ENCODE peak calls at places on chromosomes 13 and 19, in six cellular contexts. P is BE2C, M is HFF-Myc, S is GM23338, Z is fibroblast of villous mesenchyme, J is brain microvascular endothelial cell. G is an unnamed sample.
A peak's percentile ranks its signal among the peaks of the same experiment; 100 is the strongest.

GRCh38 chr19:19064811-19065745 is 1.3 kb downstream of the SLC25A42 start:
- DNase-seq in P (no peak), M (no peak), S (peak; percentile 34), Z (peak; percentile 11), J (no peak), G (no peak)

GRCh38 chr19:34867631-34868030 is 59.1 kb upstream of the ZNF30 start:
- DNase-seq in M (no peak), P (no peak), S (no peak), J (no peak), Z (no peak), G (no peak)

GRCh38 chr13:99225078-99225477 is 24.4 kb downstream of the UBAC2 start:
- DNase-seq in M (no peak), J (no peak), P (no peak), Z (no peak), S (no peak), G (no peak)

GRCh38 chr19:18543814-18544475 is 572 bp upstream of the FKBP8 start:
- DNase-seq in Z (peak; percentile 76), M (no peak), S (peak; percentile 90), J (peak; percentile 62), P (peak; percentile 63), G (peak; percentile 70)

GRCh38 chr19:31285744-31286143 is 63.5 kb downstream of the TSHZ3 start:
- DNase-seq in S (no peak), P (no peak), M (no peak), Z (peak; percentile 62), J (peak; percentile 9), G (peak; percentile 13)

GRCh38 chr19:6828698-6829633 is 56.5 kb downstream of the VAV1 start:
- DNase-seq in P (peak; percentile 20), J (no peak), Z (no peak), S (peak; percentile 83), M (no peak), G (no peak)

GRCh38 chr19:35476149-35476548 is 14.1 kb downstream of the KRTDAP start:
- DNase-seq in S (peak; percentile 90), P (no peak), M (no peak), Z (no peak), J (no peak), G (peak; percentile 35)

GRCh38 chr13:36706755-36707154 is 32.9 kb downstream of the SERTM1 start:
- DNase-seq in P (no peak), M (no peak), J (peak; percentile 74), Z (no peak), S (no peak), G (no peak)

GRCh38 chr13:59680429-59681024 is 483.2 kb downstream of the DIAPH3 start:
- DNase-seq in M (no peak), J (no peak), Z (peak; percentile 30), P (no peak), S (peak; percentile 56), G (peak; percentile 35)

GRCh38 chr13:40113644-40114304 is 458.3 kb downstream of the COG6 start:
- DNase-seq in J (no peak), S (no peak), M (no peak), P (no peak), Z (peak; percentile 78), G (no peak)

GRCh38 chr13:40115456-40115855 is 460.0 kb downstream of the COG6 start:
- DNase-seq in J (peak; percentile 22), S (no peak), Z (peak; percentile 44), M (no peak), P (no peak), G (no peak)

GRCh38 chr13:40116008-40116407 is 460.5 kb downstream of the COG6 start:
- DNase-seq in P (no peak), S (peak; percentile 5), J (peak; percentile 96), M (no peak), Z (peak; percentile 96), G (no peak)

GRCh38 chr13:40118337-40118736 is 462.9 kb downstream of the COG6 start:
- DNase-seq in S (no peak), P (no peak), J (no peak), M (no peak), Z (no peak), G (no peak)

GRCh38 chr13:40114305-40114896 is 458.9 kb downstream of the COG6 start:
- DNase-seq in J (no peak), M (no peak), Z (no peak), S (no peak), P (no peak), G (no peak)
- H3K4me3 ChIP-seq in J (no peak overlapping the region), M (no peak overlapping the region), Z (no peak overlapping the region), S (no peak overlapping the region), P (no peak overlapping the region), G (no peak overlapping the region)

DNA sequence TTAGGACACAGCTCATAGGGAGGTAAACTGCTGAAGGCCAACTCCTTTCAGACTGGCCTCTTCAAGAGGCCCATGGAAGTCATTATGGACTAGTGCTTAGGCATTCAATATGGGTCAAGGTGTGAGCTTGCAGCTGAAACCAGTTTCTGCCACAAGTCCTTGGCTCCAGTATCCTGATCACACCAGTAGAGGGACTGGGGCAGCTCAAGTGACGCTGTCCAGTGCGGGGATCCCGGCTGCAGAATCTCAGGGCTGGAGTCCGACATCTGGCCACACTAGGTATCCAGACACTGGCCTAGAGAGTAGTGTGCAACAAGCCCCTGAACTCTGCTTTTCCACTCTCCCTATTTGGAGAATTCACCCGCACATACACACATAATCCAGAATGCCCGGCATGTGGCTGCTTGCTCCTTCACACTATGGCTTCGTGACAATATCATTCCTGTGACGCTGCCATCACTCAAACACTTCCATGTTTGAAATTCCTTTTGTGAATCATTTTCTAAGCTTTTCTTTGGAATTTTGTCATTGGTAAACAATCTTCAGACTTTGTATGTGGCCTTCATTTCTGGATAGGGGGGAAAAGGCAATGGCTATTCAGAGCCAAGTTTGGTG is 425.1 kb downstream of the EFNB2 start:
- DNase-seq in Z (no peak), P (peak; percentile 24), S (no peak), J (no peak), M (no peak), G (peak; percentile 28)
- TF ChIP-seq CTCF in Z (no peak), P (peak; percentile 29), S (peak; percentile 15), J (peak; percentile 20), M (no peak), G (peak; percentile 22)

DNA sequence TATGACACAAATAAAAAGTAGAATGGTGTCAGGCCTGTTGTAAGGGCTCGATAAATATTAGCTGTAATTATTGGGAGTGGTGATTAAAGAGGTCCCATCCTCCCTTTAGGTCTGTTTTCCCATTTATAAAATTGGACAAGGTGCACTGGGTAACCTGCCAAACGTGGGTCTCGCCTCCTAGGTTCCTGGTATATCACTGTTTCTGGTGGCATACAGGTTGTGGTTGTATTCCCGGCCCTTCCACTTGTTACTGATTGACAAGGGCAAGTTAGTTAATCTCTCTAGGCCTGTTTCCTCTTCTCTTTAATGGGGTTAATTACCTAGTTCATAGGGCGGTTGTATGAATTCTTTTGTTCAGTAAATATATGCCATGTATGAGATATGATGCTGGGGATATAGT is 1.5 kb downstream of the PPP2R1A start:
- DNase-seq in S (no peak), P (no peak), Z (no peak), J (no peak), M (no peak), G (no peak)
- H3K4me3 ChIP-seq in S (peak overlapping the region; percentile 63), P (peak overlapping the region; percentile 97), Z (peak overlapping the region; percentile 94), J (peak overlapping the region; percentile 92), M (peak overlapping the region; percentile 87), G (peak overlapping the region; percentile 84)

GRCh38 chr19:14059652-14060155 is 2.2 kb downstream of the PALM3 start:
- DNase-seq in S (no peak), M (no peak), Z (no peak), J (no peak), P (no peak), G (peak; percentile 28)

GRCh38 chr19:14056741-14057356 is 5.0 kb downstream of the PALM3 start:
- DNase-seq in P (no peak), M (no peak), S (peak; percentile 43), Z (no peak), J (no peak), G (no peak)

GRCh38 chr19:14061081-14061749 is 661 bp downstream of the PALM3 start:
- DNase-seq in S (no peak), Z (no peak), J (no peak), P (no peak), M (no peak), G (no peak)

GRCh38 chr19:14058182-14059092 is 3.4 kb downstream of the PALM3 start:
- DNase-seq in J (no peak), Z (no peak), S (no peak), M (no peak), P (no peak), G (no peak)

DNA sequence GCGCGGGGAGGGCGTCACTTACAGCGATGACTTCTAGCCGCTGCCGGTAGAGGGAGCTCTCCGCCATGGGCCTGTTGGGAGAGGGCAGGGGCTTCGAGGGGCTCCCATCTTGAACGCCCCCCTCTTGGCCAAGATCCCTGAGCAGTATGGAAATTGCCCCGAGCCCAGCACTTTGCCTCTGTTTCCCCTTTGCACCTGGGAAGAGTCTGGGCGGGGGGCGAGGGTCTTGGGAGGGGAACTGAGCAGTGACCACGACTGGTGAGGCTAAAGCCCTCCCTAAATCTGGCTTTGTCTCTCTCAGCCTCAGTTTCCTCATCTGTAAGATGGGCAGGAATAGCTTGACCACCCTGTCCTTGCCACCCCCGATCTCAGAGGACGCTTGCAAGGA is 2.8 kb downstream of the PALM3 start:
- DNase-seq in S (peak; percentile 83), M (no peak), Z (no peak), P (no peak), J (no peak), G (peak; percentile 56)
- TF ChIP-seq CTCF in S (peak; percentile 75), M (peak; percentile 82), Z (peak; percentile 67), P (peak; percentile 63), J (peak; percentile 88), G (peak; percentile 70)

GRCh38 chr19:55283548-55284393 is at the start of gene BRSK1:
- DNase-seq in M (no peak), S (peak; percentile 95), Z (peak; percentile 43), P (peak; percentile 85), J (peak; percentile 40), G (peak; percentile 92)
- H3K4me3 ChIP-seq in M (peak within 1 kb of the TSS; percentile 34), S (peak within 1 kb of the TSS; percentile 56), Z (peak within 1 kb of the TSS; percentile 45), P (peak within 1 kb of the TSS; percentile 58), J (peak within 1 kb of the TSS; percentile 45), G (peak within 1 kb of the TSS; percentile 98)

DNA sequence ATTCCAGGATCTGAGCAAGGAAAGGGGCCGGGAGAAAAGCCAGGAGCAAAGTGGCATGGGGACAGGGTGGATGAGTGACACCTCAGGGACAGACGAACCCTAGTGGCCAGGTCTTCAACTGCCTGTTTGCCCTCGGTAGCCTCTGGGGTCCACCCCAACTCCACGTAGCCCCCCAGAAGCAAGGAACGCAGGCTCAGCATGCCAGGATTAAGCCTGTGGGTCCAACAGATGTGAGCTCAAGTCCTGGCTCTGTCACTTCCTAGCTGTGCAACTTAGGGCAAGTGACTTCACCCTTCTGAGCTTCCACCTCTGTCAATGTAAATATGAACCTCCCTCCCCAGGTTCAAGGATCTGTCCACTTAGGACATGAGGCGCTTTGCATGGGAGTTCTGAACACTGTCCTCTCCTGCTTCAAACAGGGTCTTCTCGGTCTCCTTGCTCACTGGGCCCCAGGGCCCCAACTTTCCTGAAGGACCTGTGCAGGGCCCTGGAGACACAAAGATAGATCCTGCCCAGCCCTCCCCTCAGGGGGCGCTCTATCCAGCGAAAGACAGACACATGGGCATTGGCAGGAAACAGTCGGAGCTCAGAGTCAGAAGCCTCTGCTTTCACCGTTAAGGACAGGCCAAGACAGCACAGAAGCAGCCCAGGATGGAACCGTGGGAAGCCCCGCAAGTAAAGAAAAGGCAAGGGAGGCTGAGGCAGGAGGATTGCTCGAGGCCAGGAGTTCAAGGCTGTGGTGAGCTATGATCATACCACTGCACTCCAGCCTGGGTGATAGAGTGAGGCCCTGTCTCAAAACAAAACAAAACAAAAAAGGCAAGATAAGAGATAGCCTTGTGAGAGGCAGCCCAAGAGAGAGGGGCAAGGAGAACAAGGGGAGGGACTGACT is 13.2 kb downstream of the SYDE1 start:
- DNase-seq in Z (no peak), J (no peak), P (no peak), M (no peak), S (peak; percentile 52), G (no peak)
- TF ChIP-seq CTCF in Z (no peak), J (peak; percentile 24), P (no peak), M (no peak), S (peak; percentile 48), G (peak; percentile 7)